ENCODE peak calls at places on chromosomes 7 and 10, in ten cellular contexts. One of them, this sample, is unnamed.

GRCh38 chr10:44984671-44985101 is 6.1 kb upstream of the DEPP1 start:
- DNase-seq in activated CD4-positive, alpha-beta T cell treated with anti-CD3 and anti-CD28 coated beads, Interleukin-2, amount 10 ng/mL, durations not matched to agents 24 days and 14 days: no peak
- DNase-seq in tibial nerve: no peak
- DNase-seq in ureter: no peak
- DNase-seq in body of pancreas: peak
- DNase-seq in G401: no peak
- DNase-seq in mesendoderm: no peak
- DNase-seq in epithelial cell of esophagus: no peak
- DNase-seq in AG04450: no peak
- DNase-seq in T-helper 9 cell: no peak
- DNase-seq in this sample: no peak

GRCh38 chr7:30144659-30145321 is 10.0 kb downstream of the MTURN start:
- DNase-seq in T-helper 9 cell: no peak
- DNase-seq in activated CD4-positive, alpha-beta T cell treated with anti-CD3 and anti-CD28 coated beads, Interleukin-2, amount 10 ng/mL, durations not matched to agents 24 days and 14 days: no peak
- DNase-seq in epithelial cell of esophagus: no peak
- DNase-seq in body of pancreas: no peak
- DNase-seq in tibial nerve: no peak
- DNase-seq in G401: no peak
- DNase-seq in AG04450: no peak
- DNase-seq in mesendoderm: no peak
- DNase-seq in ureter: no peak
- DNase-seq in this sample: no peak

GRCh38 chr7:94396606-94397005 is 1.9 kb downstream of the COL1A2 start:
- DNase-seq in mesendoderm: no peak
- DNase-seq in T-helper 9 cell: no peak
- DNase-seq in AG04450: no peak
- DNase-seq in epithelial cell of esophagus: no peak
- DNase-seq in ureter: no peak
- DNase-seq in tibial nerve: peak
- DNase-seq in body of pancreas: no peak
- DNase-seq in activated CD4-positive, alpha-beta T cell treated with anti-CD3 and anti-CD28 coated beads, Interleukin-2, amount 10 ng/mL, durations not matched to agents 24 days and 14 days: no peak
- DNase-seq in G401: no peak
- DNase-seq in this sample: no peak

GRCh38 chr10:132396495-132397035 is 435 bp upstream of the PWWP2B start:
- DNase-seq in activated CD4-positive, alpha-beta T cell treated with anti-CD3 and anti-CD28 coated beads, Interleukin-2, amount 10 ng/mL, durations not matched to agents 24 days and 14 days: peak
- DNase-seq in ureter: no peak
- DNase-seq in body of pancreas: peak
- DNase-seq in epithelial cell of esophagus: peak
- DNase-seq in T-helper 9 cell: peak
- DNase-seq in AG04450: no peak
- DNase-seq in G401: no peak
- DNase-seq in mesendoderm: peak
- DNase-seq in tibial nerve: no peak
- DNase-seq in this sample: no peak

GRCh38 chr7:93055543-93056107 is 62.2 kb downstream of the SAMD9 start:
- DNase-seq in G401: peak
- DNase-seq in tibial nerve: no peak
- DNase-seq in T-helper 9 cell: no peak
- DNase-seq in activated CD4-positive, alpha-beta T cell treated with anti-CD3 and anti-CD28 coated beads, Interleukin-2, amount 10 ng/mL, durations not matched to agents 24 days and 14 days: peak
- DNase-seq in epithelial cell of esophagus: peak
- DNase-seq in mesendoderm: peak
- DNase-seq in body of pancreas: no peak
- DNase-seq in AG04450: no peak
- DNase-seq in ureter: no peak
- DNase-seq in this sample: no peak

GRCh38 chr10:36469585-36469984 is 655.8 kb upstream of the ANKRD30A start:
- DNase-seq in T-helper 9 cell: no peak
- DNase-seq in tibial nerve: no peak
- DNase-seq in epithelial cell of esophagus: peak
- DNase-seq in AG04450: peak
- DNase-seq in body of pancreas: no peak
- DNase-seq in activated CD4-positive, alpha-beta T cell treated with anti-CD3 and anti-CD28 coated beads, Interleukin-2, amount 10 ng/mL, durations not matched to agents 24 days and 14 days: no peak
- DNase-seq in G401: no peak
- DNase-seq in ureter: no peak
- DNase-seq in mesendoderm: no peak
- DNase-seq in this sample: no peak

GRCh38 chr7:99498546-99498944 is 1.5 kb downstream of the ZNF394 start:
- DNase-seq in activated CD4-positive, alpha-beta T cell treated with anti-CD3 and anti-CD28 coated beads, Interleukin-2, amount 10 ng/mL, durations not matched to agents 24 days and 14 days: no peak
- DNase-seq in T-helper 9 cell: no peak
- DNase-seq in AG04450: no peak
- DNase-seq in mesendoderm: no peak
- DNase-seq in tibial nerve: no peak
- DNase-seq in body of pancreas: no peak
- DNase-seq in epithelial cell of esophagus: no peak
- DNase-seq in ureter: no peak
- DNase-seq in G401: no peak
- DNase-seq in this sample: no peak

GRCh38 chr7:4633012-4633411 is 49.1 kb upstream of the FOXK1 start:
- DNase-seq in epithelial cell of esophagus: peak
- DNase-seq in T-helper 9 cell: no peak
- DNase-seq in activated CD4-positive, alpha-beta T cell treated with anti-CD3 and anti-CD28 coated beads, Interleukin-2, amount 10 ng/mL, durations not matched to agents 24 days and 14 days: no peak
- DNase-seq in AG04450: no peak
- DNase-seq in mesendoderm: peak
- DNase-seq in tibial nerve: no peak
- DNase-seq in ureter: no peak
- DNase-seq in body of pancreas: no peak
- DNase-seq in G401: no peak
- DNase-seq in this sample: no peak

GRCh38 chr10:81872206-81872605 is 2.8 kb upstream of the NRG3 start:
- DNase-seq in G401: no peak
- DNase-seq in AG04450: no peak
- DNase-seq in tibial nerve: no peak
- DNase-seq in body of pancreas: no peak
- DNase-seq in mesendoderm: no peak
- DNase-seq in epithelial cell of esophagus: peak
- DNase-seq in activated CD4-positive, alpha-beta T cell treated with anti-CD3 and anti-CD28 coated beads, Interleukin-2, amount 10 ng/mL, durations not matched to agents 24 days and 14 days: no peak
- DNase-seq in ureter: no peak
- DNase-seq in T-helper 9 cell: no peak
- DNase-seq in this sample: no peak

This sample was measured in mucosa of gallbladder.